ENCODE peak calls at places on chromosomes 3 and 15, in six cellular contexts. One of them, this sample, is unnamed.

GRCh38 chr3:160226026-160226739 is 961 bp downstream of the C3orf80 start:
- DNase-seq in T-cell: no peak
- DNase-seq in AG08395: no peak
- DNase-seq in esophagus squamous epithelium: no peak
- DNase-seq in GM04503: no peak
- DNase-seq in NCI-H2081: peak; percentile 52
- DNase-seq in this sample: no peak

GRCh38 chr3:195114786-195115597 is 156.0 kb downstream of the XXYLT1 start:
- DNase-seq in T-cell: no peak
- DNase-seq in AG08395: no peak
- DNase-seq in esophagus squamous epithelium: no peak
- DNase-seq in GM04503: no peak
- DNase-seq in NCI-H2081: no peak
- DNase-seq in this sample: no peak

GRCh38 chr15:22811640-22812039 is 25.2 kb downstream of the NIPA1 start:
- DNase-seq in T-cell: no peak
- DNase-seq in AG08395: peak; percentile 39
- DNase-seq in esophagus squamous epithelium: no peak
- DNase-seq in GM04503: no peak
- DNase-seq in NCI-H2081: peak; percentile 2
- DNase-seq in this sample: no peak

GRCh38 chr15:25710184-25710583 is 152.9 kb downstream of the ATP10A start:
- DNase-seq in T-cell: peak; percentile 24
- DNase-seq in AG08395: peak; percentile 58
- DNase-seq in esophagus squamous epithelium: no peak
- DNase-seq in GM04503: no peak
- DNase-seq in NCI-H2081: no peak
- DNase-seq in this sample: peak; percentile 66

GRCh38 chr3:175743733-175744400 is 884.7 kb downstream of the NAALADL2 start:
- DNase-seq in T-cell: no peak
- DNase-seq in AG08395: peak; percentile 38
- DNase-seq in esophagus squamous epithelium: no peak
- DNase-seq in GM04503: peak; percentile 13
- DNase-seq in NCI-H2081: no peak
- DNase-seq in this sample: no peak

GRCh38 chr15:98071786-98072185 is 111.3 kb downstream of the ARRDC4 start:
- DNase-seq in T-cell: no peak
- DNase-seq in AG08395: no peak
- DNase-seq in esophagus squamous epithelium: no peak
- DNase-seq in GM04503: no peak
- DNase-seq in NCI-H2081: no peak
- DNase-seq in this sample: no peak

GRCh38 chr15:73717206-73717605 is 33.0 kb downstream of the CD276 start:
- DNase-seq in T-cell: no peak
- DNase-seq in AG08395: no peak
- DNase-seq in esophagus squamous epithelium: no peak
- DNase-seq in GM04503: no peak
- DNase-seq in NCI-H2081: no peak
- DNase-seq in this sample: no peak

GRCh38 chr3:133699903-133700302 is 38.2 kb upstream of the TOPBP1 start:
- DNase-seq in T-cell: no peak
- DNase-seq in AG08395: no peak
- DNase-seq in esophagus squamous epithelium: no peak
- DNase-seq in GM04503: no peak
- DNase-seq in NCI-H2081: no peak
- DNase-seq in this sample: no peak

GRCh38 chr3:148604270-148605085 is 93.2 kb upstream of the AGTR1 start:
- DNase-seq in T-cell: no peak
- DNase-seq in AG08395: peak; percentile 29
- DNase-seq in esophagus squamous epithelium: no peak
- DNase-seq in GM04503: no peak
- DNase-seq in NCI-H2081: no peak
- DNase-seq in this sample: no peak

GRCh38 chr15:61613138-61613537 is 384.0 kb upstream of the RORA start:
- DNase-seq in T-cell: no peak
- DNase-seq in AG08395: no peak
- DNase-seq in esophagus squamous epithelium: no peak
- DNase-seq in GM04503: no peak
- DNase-seq in NCI-H2081: no peak
- DNase-seq in this sample: no peak

GRCh38 chr15:68601206-68602197 is 22.7 kb downstream of the CORO2B start:
- DNase-seq in T-cell: no peak
- DNase-seq in AG08395: no peak
- DNase-seq in esophagus squamous epithelium: no peak
- DNase-seq in GM04503: no peak
- DNase-seq in NCI-H2081: no peak
- DNase-seq in this sample: no peak

GRCh38 chr3:133930341-133930933 is 34.8 kb upstream of the RAB6B start:
- DNase-seq in T-cell: no peak
- DNase-seq in AG08395: peak; percentile 72
- DNase-seq in esophagus squamous epithelium: no peak
- DNase-seq in GM04503: no peak
- DNase-seq in NCI-H2081: peak; percentile 72
- DNase-seq in this sample: no peak

GRCh38 chr15:48855501-48856440 is 22.2 kb upstream of the EID1 start:
- DNase-seq in T-cell: no peak
- DNase-seq in AG08395: peak; percentile 70
- DNase-seq in esophagus squamous epithelium: no peak
- DNase-seq in GM04503: peak; percentile 67
- DNase-seq in NCI-H2081: peak; percentile 23
- DNase-seq in this sample: no peak

GRCh38 chr15:51076898-51077564 is 17.7 kb downstream of the TNFAIP8L3 start:
- DNase-seq in T-cell: no peak
- DNase-seq in AG08395: peak; percentile 61
- DNase-seq in esophagus squamous epithelium: no peak
- DNase-seq in GM04503: no peak
- DNase-seq in NCI-H2081: no peak
- DNase-seq in this sample: peak; percentile 78

GRCh38 chr15:39595621-39596221 is 14.8 kb downstream of the THBS1 start:
- DNase-seq in T-cell: no peak
- DNase-seq in AG08395: no peak
- DNase-seq in esophagus squamous epithelium: no peak
- DNase-seq in GM04503: peak; percentile 65
- DNase-seq in NCI-H2081: no peak
- DNase-seq in this sample: no peak

GRCh38 chr15:77909131-77909940 is 168.2 kb downstream of the TBC1D2B start:
- DNase-seq in T-cell: no peak
- DNase-seq in AG08395: no peak
- DNase-seq in esophagus squamous epithelium: no peak
- DNase-seq in GM04503: no peak
- DNase-seq in NCI-H2081: no peak
- DNase-seq in this sample: no peak

GRCh38 chr3:47380026-47380600 is 708 bp upstream of the PTPN23 start:
- DNase-seq in T-cell: no peak
- DNase-seq in AG08395: no peak
- DNase-seq in esophagus squamous epithelium: no peak
- DNase-seq in GM04503: no peak
- DNase-seq in NCI-H2081: no peak
- DNase-seq in this sample: no peak

GRCh38 chr3:182795383-182795782 is 2.1 kb downstream of the ATP11B start:
- DNase-seq in T-cell: peak; percentile 25
- DNase-seq in AG08395: no peak
- DNase-seq in esophagus squamous epithelium: no peak
- DNase-seq in GM04503: no peak
- DNase-seq in NCI-H2081: no peak
- DNase-seq in this sample: no peak

GRCh38 chr3:124599779-124600693 is 130.2 kb upstream of the UMPS start:
- DNase-seq in T-cell: no peak
- DNase-seq in AG08395: peak; percentile 12
- DNase-seq in esophagus squamous epithelium: no peak
- DNase-seq in GM04503: no peak
- DNase-seq in NCI-H2081: peak; percentile 27
- DNase-seq in this sample: no peak

GRCh38 chr15:98684995-98685525 is 36.7 kb downstream of the IGF1R start:
- DNase-seq in T-cell: no peak
- DNase-seq in AG08395: peak; percentile 19
- DNase-seq in esophagus squamous epithelium: no peak
- DNase-seq in GM04503: no peak
- DNase-seq in NCI-H2081: no peak
- DNase-seq in this sample: no peak

This sample was measured in sciatic nerve.